ENCODE peak calls at places on chromosomes 2 and 18, in eight cellular contexts. M, B, O, E, C, W, L and F are unnamed samples. For H3K9me3, the result is how much of the 10 kb centered on the place peaks cover.

GRCh38 chr2:212245868-212246267 is 292.7 kb downstream of the ERBB4 start:
- DNase-seq in W (no peak), M (no peak), O (no peak), E (no peak), L (no peak), C (no peak), B (no peak), F (no peak)

GRCh38 chr2:24021122-24021998 is 11.5 kb downstream of the MFSD2B start:
- DNase-seq in E (no peak), M (peak), B (no peak), W (no peak), L (peak), O (peak), C (peak), F (peak)

GRCh38 chr2:47315490-47315889 is 87.5 kb upstream of the MSH2 start:
- DNase-seq in O (no peak), L (no peak), C (no peak), E (no peak), W (no peak), B (no peak), M (no peak), F (no peak)

GRCh38 chr2:58098254-58099096 is 51.9 kb downstream of the VRK2 start:
- DNase-seq in L (no peak), O (no peak), W (no peak), C (no peak), M (peak), E (peak), B (no peak), F (no peak)

GRCh38 chr18:51514128-51514527 is 316.6 kb upstream of the MEX3C start:
- DNase-seq in E (no peak), O (no peak), C (no peak), M (no peak), W (no peak), B (no peak), L (no peak), F (no peak)

GRCh38 chr2:168633895-168634294 is 168.5 kb upstream of the NOSTRIN start:
- DNase-seq in L (no peak), W (no peak), B (no peak), M (no peak), C (no peak), O (no peak), E (no peak), F (no peak)

GRCh38 chr18:8706545-8706980 is 1.2 kb downstream of the MTCL1 start:
- DNase-seq in M (peak), W (no peak), E (peak), C (no peak), L (no peak), B (no peak), O (peak), F (no peak)

GRCh38 chr18:26981373-26982082 is 116.0 kb upstream of the AQP4 start:
- DNase-seq in M (no peak), O (no peak), L (no peak), B (no peak), W (no peak), C (no peak), E (no peak), F (no peak)

GRCh38 chr2:144801325-144801724 is 281.4 kb upstream of the ZEB2 start:
- DNase-seq in O (no peak), B (no peak), L (no peak), W (no peak), C (no peak), E (peak), M (no peak), F (no peak)

GRCh38 chr2:43127208-43127940 is 99.0 kb downstream of the ZFP36L2 start:
- DNase-seq in W (peak), C (peak), M (peak), B (peak), L (peak), E (no peak), O (peak), F (peak)

GRCh38 chr2:239302083-239302807 is 98.6 kb downstream of the HDAC4 start:
- DNase-seq in C (no peak), O (no peak), M (no peak), E (no peak), L (no peak), W (peak), B (no peak), F (no peak)
- TF ChIP-seq CTCF in C (no peak), O (no peak), M (no peak), E (no peak), L (no peak), W (no peak), B (no peak), F (no peak)

GRCh38 chr2:189341077-189341476 is 100.2 kb upstream of the WDR75 start:
- DNase-seq in C (no peak), L (no peak), E (no peak), W (no peak), M (no peak), O (no peak), B (no peak), F (no peak)
- H3K9me3 ChIP-seq in C (under half), L (under half), E (under half), W (under half), M (under half), O (under half), B (under half), F (under half)

GRCh38 chr2:86453838-86454237 is 12.7 kb downstream of the KDM3A start:
- DNase-seq in L (no peak), O (no peak), M (peak), C (no peak), B (no peak), W (no peak), E (peak), F (no peak)
- H3K27ac ChIP-seq in L (no peak), O (no peak), M (peak), C (peak), B (no peak), W (peak), E (no peak), F (no peak)

DNA sequence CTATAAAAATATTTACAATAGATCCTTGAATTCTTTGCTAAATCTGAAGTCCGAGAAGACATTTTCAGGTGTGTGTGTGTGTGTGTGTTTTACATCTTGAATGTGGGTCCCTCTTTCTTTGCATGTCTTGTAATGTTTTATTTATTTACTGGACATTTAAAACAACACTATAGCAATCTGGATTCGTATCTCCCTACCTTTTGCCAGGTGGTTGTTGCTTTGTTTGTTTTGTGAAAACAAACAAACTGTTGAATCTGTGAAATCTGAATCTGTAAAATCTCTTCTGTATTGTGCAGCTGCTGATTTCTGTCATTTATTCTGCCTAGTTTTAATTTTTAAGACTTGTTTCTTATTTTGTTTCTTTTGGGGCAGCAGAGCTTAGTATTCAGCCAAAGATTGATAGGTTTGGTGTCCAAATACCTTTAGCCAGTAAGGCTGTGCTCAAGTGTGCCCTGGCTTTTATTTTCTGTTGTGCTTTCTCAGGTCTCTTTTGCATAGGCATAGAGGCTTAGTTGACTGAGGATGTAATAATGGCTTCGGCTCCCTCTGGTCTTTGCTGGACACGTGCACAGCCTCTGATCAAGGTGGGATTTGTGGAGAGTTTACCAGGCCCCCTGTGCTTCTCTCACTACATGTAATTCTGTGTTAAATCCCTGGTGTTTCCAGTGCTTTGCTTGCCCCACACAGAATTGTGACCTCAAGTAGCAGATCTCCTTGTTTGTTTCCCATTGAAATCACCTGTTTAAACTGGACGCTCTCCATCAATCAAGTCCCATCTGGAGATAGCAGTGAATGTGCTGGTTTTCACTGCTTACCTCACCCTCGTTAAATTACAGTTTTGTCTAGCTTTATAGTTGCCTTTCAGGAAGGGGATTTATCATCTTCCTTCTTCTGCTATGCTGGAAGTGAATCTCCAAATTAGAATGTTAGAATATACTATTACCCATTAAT is 71.1 kb downstream of the BIRC6 start:
- DNase-seq in E (no peak), W (no peak), L (no peak), C (peak), B (no peak), M (no peak), O (no peak), F (peak)
- TF ChIP-seq CTCF in E (no peak), W (no peak), L (no peak), C (no peak), B (no peak), M (no peak), O (no peak), F (no peak)

DNA sequence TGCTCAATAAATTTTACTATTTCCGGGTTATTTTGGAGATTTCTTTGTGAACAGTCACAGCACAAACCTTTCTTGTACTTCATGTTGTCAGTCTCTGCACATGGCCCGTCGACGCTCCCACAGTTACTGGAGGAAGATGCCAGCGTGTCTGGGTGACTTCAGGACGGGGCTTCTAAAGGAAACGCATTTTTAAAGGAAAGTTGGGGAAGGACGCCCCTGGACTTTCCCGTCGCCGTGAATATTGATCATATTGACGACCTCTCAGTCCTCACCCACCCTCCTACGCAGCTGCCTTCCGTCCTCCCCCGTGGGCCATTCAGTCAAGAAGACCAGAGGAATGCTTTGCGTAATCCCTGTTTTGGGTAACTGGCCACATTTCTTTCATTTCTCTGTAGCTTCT is 71.1 kb upstream of the SNTG2 start:
- DNase-seq in W (no peak), C (no peak), O (no peak), L (no peak), M (no peak), E (no peak), B (no peak), F (no peak)
- H3K9me3 ChIP-seq in W (under half), C (under half), O (under half), L (under half), M (under half), E (under half), B (under half), F (under half)

DNA sequence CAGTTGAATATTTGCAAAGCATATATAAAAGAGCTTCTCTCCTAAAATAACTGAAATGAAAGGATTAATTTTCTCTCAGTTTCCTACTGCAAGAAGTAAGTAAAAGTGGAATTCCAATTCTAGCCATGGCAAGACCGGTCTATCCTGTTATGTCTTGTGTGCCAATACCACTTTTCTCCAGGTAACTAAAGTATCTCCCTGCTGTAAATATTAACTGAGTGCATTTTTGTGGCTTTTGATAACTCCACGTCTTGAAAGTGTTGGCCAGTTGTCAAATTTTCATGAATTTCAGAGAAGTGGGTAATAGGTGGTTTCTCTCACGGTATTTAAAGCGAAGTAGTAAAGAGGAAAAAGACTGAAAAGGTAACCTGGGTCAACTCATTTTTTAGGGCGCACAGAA is 225.9 kb downstream of the NEDD4L start:
- DNase-seq in L (no peak), W (no peak), O (no peak), B (no peak), C (no peak), M (peak), E (no peak), F (no peak)
- H3K27ac ChIP-seq in L (no peak), W (peak), O (no peak), B (peak), C (no peak), M (peak), E (no peak), F (no peak)